ENCODE peak calls at places on chromosomes 16 and 17, in seven cellular contexts. O is colonic mucosa; F is AML-193; P is thyroid gland; V is CD4-positive, alpha-beta T cell; T is brain pericyte; X is Kasumi-1. K is an unnamed sample.

GRCh38 chr17:75416006-75416405 is 10.5 kb upstream of the GRB2 start:
- DNase-seq in P (no peak), F (no peak), T (no peak), X (no peak), O (no peak), V (no peak), K (no peak)

GRCh38 chr16:83631006-83631405 is 176.8 kb upstream of the HSBP1 start:
- DNase-seq in T (no peak), F (no peak), O (no peak), V (no peak), X (no peak), P (no peak), K (no peak)

GRCh38 chr16:8505327-8505991 is 84.9 kb downstream of the TMEM114 start:
- DNase-seq in O (peak; percentile 43), T (no peak), V (no peak), P (no peak), F (no peak), X (no peak), K (no peak)

GRCh38 chr17:67558740-67559380 is 158.9 kb upstream of the NOL11 start:
- DNase-seq in O (no peak), X (no peak), P (no peak), V (no peak), T (no peak), F (no peak), K (no peak)

GRCh38 chr16:11312718-11313492 is 31.8 kb upstream of the PRM1 start:
- DNase-seq in X (no peak), V (no peak), T (no peak), F (no peak), P (peak; percentile 70), O (peak; percentile 81), K (peak; percentile 77)

GRCh38 chr17:31926100-31926729 is 10.6 kb upstream of the SUZ12 start:
- DNase-seq in P (no peak), F (no peak), T (no peak), X (no peak), V (no peak), O (no peak), K (no peak)

GRCh38 chr17:40618754-40619625 is 28.6 kb downstream of the SMARCE1 start:
- DNase-seq in O (peak; percentile 51), X (no peak), V (no peak), T (no peak), F (no peak), P (no peak), K (no peak)

GRCh38 chr16:2429771-2430663 is 770 bp downstream of the CCNF start:
- DNase-seq in O (peak; percentile 45), V (no peak), F (peak; percentile 63), P (no peak), T (no peak), X (peak; percentile 13), K (no peak)

GRCh38 chr17:78387982-78388941 is 9.8 kb downstream of the PGS1 start:
- DNase-seq in T (no peak), V (no peak), O (no peak), X (peak; percentile 99), F (peak; percentile 97), P (peak; percentile 75), K (peak; percentile 52)

GRCh38 chr17:60573139-60573975 is 26.6 kb upstream of the PPM1D start:
- DNase-seq in T (no peak), X (no peak), O (no peak), P (no peak), V (no peak), F (no peak), K (no peak)

GRCh38 chr16:20676268-20676828 is 21.1 kb downstream of the ACSM1 start:
- DNase-seq in O (peak; percentile 49), F (no peak), X (no peak), V (no peak), T (no peak), P (peak; percentile 36), K (no peak)

GRCh38 chr17:81173761-81174160 is 7.7 kb upstream of the AATK start:
- DNase-seq in O (no peak), V (no peak), X (no peak), F (no peak), P (no peak), T (no peak), K (no peak)

GRCh38 chr16:4892356-4893102 is 44.4 kb downstream of the PPL start:
- DNase-seq in P (no peak), F (no peak), O (no peak), T (no peak), V (no peak), X (no peak), K (no peak)

GRCh38 chr16:57167951-57168350 is 17.9 kb downstream of the PSME3IP1 start:
- DNase-seq in T (peak; percentile 47), X (peak; percentile 91), V (no peak), P (peak; percentile 44), F (peak; percentile 76), O (no peak), K (no peak)

GRCh38 chr17:17812211-17813054 is 24.4 kb downstream of the SREBF1 start:
- DNase-seq in P (peak; percentile 70), F (peak; percentile 1), T (no peak), O (peak; percentile 73), X (no peak), V (peak; percentile 67), K (peak; percentile 81)

GRCh38 chr16:85398050-85398451 is 215.1 kb upstream of the GSE1 start:
- DNase-seq in P (no peak), V (no peak), F (no peak), X (no peak), T (no peak), O (peak; percentile 11), K (no peak)

GRCh38 chr17:42340691-42341127 is 47.5 kb downstream of the STAT3 start:
- DNase-seq in F (no peak), X (no peak), O (no peak), T (no peak), V (no peak), P (no peak), K (no peak)

GRCh38 chr16:10765772-10766171 is 22.1 kb downstream of the NUBP1 start:
- DNase-seq in F (no peak), X (no peak), V (no peak), T (no peak), P (no peak), O (no peak), K (no peak)

GRCh38 chr17:1002771-1003555 is 6.0 kb downstream of the TIMM22 start:
- DNase-seq in X (no peak), P (no peak), V (no peak), T (peak; percentile 77), F (no peak), O (no peak), K (no peak)

GRCh38 chr16:81676571-81677374 is 102.3 kb upstream of the PLCG2 start:
- DNase-seq in P (peak; percentile 27), X (no peak), F (no peak), T (no peak), O (no peak), V (no peak), K (no peak)

GRCh38 chr17:77459018-77459755 is 318.4 kb downstream of the SEC14L1 start:
- DNase-seq in P (no peak), F (no peak), O (no peak), T (no peak), V (no peak), X (no peak), K (no peak)

GRCh38 chr17:72710185-72710584 is 382.3 kb downstream of the SLC39A11 start:
- DNase-seq in F (no peak), X (no peak), T (no peak), V (no peak), P (no peak), O (no peak), K (no peak)

GRCh38 chr17:48608494-48608834 is 2.4 kb downstream of the HOXB7 start:
- DNase-seq in T (no peak), P (no peak), X (no peak), V (no peak), F (no peak), O (no peak), K (no peak)

GRCh38 chr16:87806608-87807546 is 41.1 kb upstream of the KLHDC4 start:
- DNase-seq in T (no peak), V (peak; percentile 31), O (peak; percentile 82), P (peak; percentile 21), F (peak; percentile 24), X (peak; percentile 62), K (peak; percentile 76)

GRCh38 chr16:65657051-65657450 is 535.2 kb upstream of the CDH11 start:
- DNase-seq in X (no peak), P (no peak), O (no peak), T (no peak), F (no peak), V (no peak), K (no peak)

GRCh38 chr17:36849871-36850348 is 87.4 kb upstream of the LHX1 start:
- DNase-seq in T (no peak), O (no peak), X (no peak), F (no peak), P (no peak), V (no peak), K (no peak)

GRCh38 chr17:1082579-1082978 is 85.7 kb downstream of the TIMM22 start:
- DNase-seq in X (no peak), V (no peak), P (no peak), O (no peak), F (no peak), T (no peak), K (no peak)

GRCh38 chr16:86424968-86425367 is 85.4 kb upstream of the FOXF1 start:
- DNase-seq in X (no peak), V (no peak), F (no peak), P (no peak), O (no peak), T (no peak), K (no peak)

GRCh38 chr16:60217787-60218186 is 1483.7 kb upstream of the GOT2 start:
- DNase-seq in V (no peak), X (no peak), P (no peak), O (no peak), T (no peak), F (no peak), K (no peak)

GRCh38 chr17:6668219-6668618 is 16.7 kb downstream of the C17orf100 start:
- DNase-seq in F (no peak), V (no peak), X (no peak), T (no peak), O (no peak), P (no peak), K (peak; percentile 5)

GRCh38 chr17:76791053-76791980 is 53.4 kb downstream of the MFSD11 start:
- DNase-seq in P (no peak), X (peak; percentile 40), V (peak; percentile 5), O (no peak), F (peak; percentile 62), T (peak; percentile 43), K (no peak)

GRCh38 chr17:83067071-83067717 is 12.2 kb upstream of the METRNL start:
- DNase-seq in O (no peak), P (peak; percentile 1), X (no peak), T (no peak), V (no peak), F (no peak), K (peak; percentile 34)

K was measured in Peyer's patch.